ENCODE peak calls at places on chromosomes 6 and 20, in nine cellular contexts. X, W, L, R, P, A, T, I and N are unnamed samples.

GRCh38 chr6:36956111-36956820 is 1.7 kb downstream of the PI16 start:
- DNase-seq in X (no peak), W (no peak), L (no peak), R (no peak), P (no peak), A (no peak), T (peak), I (no peak), N (no peak)

GRCh38 chr6:35166160-35166919 is 25.2 kb upstream of the TCP11 start:
- DNase-seq in X (no peak), W (no peak), L (no peak), R (no peak), P (no peak), A (no peak), T (no peak), I (no peak), N (no peak)

GRCh38 chr20:31849306-31849930 is 4.0 kb upstream of the FOXS1 start:
- DNase-seq in X (no peak), W (no peak), L (no peak), R (no peak), P (no peak), A (no peak), T (no peak), I (no peak), N (no peak)

GRCh38 chr6:128572286-128572685 is 51.9 kb upstream of the PTPRK start:
- DNase-seq in X (no peak), W (no peak), L (no peak), R (no peak), P (no peak), A (no peak), T (no peak), I (no peak), N (no peak)

GRCh38 chr20:47862841-47863240 is 77.6 kb upstream of the SULF2 start:
- DNase-seq in X (no peak), W (no peak), L (no peak), R (no peak), P (no peak), A (no peak), T (no peak), I (no peak), N (no peak)

GRCh38 chr6:108436771-108437170 is 123.9 kb upstream of the FOXO3 start:
- DNase-seq in X (no peak), W (no peak), L (no peak), R (no peak), P (no peak), A (no peak), T (no peak), I (no peak), N (no peak)

GRCh38 chr6:112749673-112750072 is 402.5 kb downstream of the RFPL4B start:
- DNase-seq in X (no peak), W (no peak), L (no peak), R (no peak), P (no peak), A (no peak), T (no peak), I (no peak), N (no peak)

GRCh38 chr6:108947114-108947854 is 99.1 kb downstream of the ARMC2 start:
- DNase-seq in X (peak), W (no peak), L (no peak), R (no peak), P (peak), A (peak), T (no peak), I (no peak), N (peak)

GRCh38 chr6:142842423-142843261 is 102.3 kb downstream of the HIVEP2 start:
- DNase-seq in X (no peak), W (no peak), L (no peak), R (no peak), P (peak), A (no peak), T (no peak), I (no peak), N (peak)

GRCh38 chr20:17518339-17519052 is 12.7 kb downstream of the BFSP1 start:
- DNase-seq in X (no peak), W (no peak), L (no peak), R (no peak), P (no peak), A (no peak), T (peak), I (peak), N (no peak)

GRCh38 chr6:43798688-43799444 is 28.9 kb downstream of the VEGFA start:
- DNase-seq in X (peak), W (peak), L (peak), R (no peak), P (peak), A (peak), T (peak), I (no peak), N (peak)

GRCh38 chr6:83314693-83315092 is 116.2 kb downstream of the ME1 start:
- DNase-seq in X (no peak), W (no peak), L (no peak), R (no peak), P (no peak), A (no peak), T (no peak), I (no peak), N (no peak)

GRCh38 chr6:31115941-31116560 is 1.5 kb downstream of the PSORS1C1 start:
- DNase-seq in X (no peak), W (no peak), L (no peak), R (no peak), P (no peak), A (no peak), T (no peak), I (no peak), N (no peak)

GRCh38 chr6:31113861-31114539 is 600 bp upstream of the PSORS1C1 start:
- DNase-seq in X (peak), W (no peak), L (no peak), R (no peak), P (no peak), A (no peak), T (no peak), I (no peak), N (no peak)

GRCh38 chr6:31114540-31114876 is at the start of gene PSORS1C1:
- DNase-seq in X (peak), W (peak), L (peak), R (peak), P (peak), A (peak), T (peak), I (peak), N (peak)

GRCh38 chr6:31116661-31117385 is 2.2 kb downstream of the PSORS1C1 start:
- DNase-seq in X (no peak), W (no peak), L (no peak), R (peak), P (no peak), A (peak), T (peak), I (no peak), N (peak)

GRCh38 chr6:31114970-31115849 is 610 bp downstream of the PSORS1C1 start:
- DNase-seq in X (peak), W (no peak), L (no peak), R (no peak), P (peak), A (no peak), T (no peak), I (no peak), N (peak)
- TF ChIP-seq CTCF in X (no peak), W (peak), L (no peak), R (peak), P (peak), A (peak), T (peak), I (no peak), N (peak)

GRCh38 chr20:57570145-57570850 is 9.4 kb downstream of the PCK1 start:
- DNase-seq in X (no peak), W (no peak), L (no peak), R (no peak), P (no peak), A (no peak), T (no peak), I (no peak), N (no peak)
- H3K27ac ChIP-seq in X (no peak), W (no peak), L (peak), R (no peak), P (no peak), A (no peak), T (no peak), I (no peak), N (no peak)

GRCh38 chr20:15802020-15802419 is 771.2 kb downstream of the KIF16B start:
- DNase-seq in X (no peak), W (no peak), L (no peak), R (no peak), P (no peak), A (no peak), T (no peak), I (no peak), N (no peak)

DNA sequence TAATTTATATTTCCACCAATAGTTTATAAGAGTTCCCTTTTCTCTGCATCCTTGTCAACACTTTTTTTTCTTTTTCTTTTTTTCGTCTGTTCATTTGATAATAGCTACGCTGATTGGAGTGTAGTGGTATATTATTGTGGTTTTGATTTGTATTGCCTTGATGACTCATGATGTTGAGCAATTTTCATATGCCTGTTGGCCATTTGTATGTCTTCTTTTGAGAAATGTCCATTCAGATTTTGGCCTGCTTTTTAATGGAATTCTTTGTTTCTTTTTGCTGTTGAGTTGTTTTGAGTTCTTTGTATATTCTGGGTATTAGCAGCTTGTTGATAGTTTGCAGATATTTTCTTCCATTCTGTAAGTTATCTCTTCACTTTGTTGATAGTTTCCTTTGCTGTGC is 773.4 kb downstream of the KIF16B start:
- DNase-seq in X (no peak), W (no peak), L (no peak), R (no peak), P (no peak), A (no peak), T (no peak), I (no peak), N (peak)
- H3K4me3 ChIP-seq in X (no peak), W (no peak), L (no peak), R (no peak), P (no peak), A (no peak), T (no peak), I (no peak), N (no peak)

GRCh38 chr20:36493013-36493800 is 48.1 kb upstream of the MYL9 start:
- DNase-seq in X (no peak), W (no peak), L (no peak), R (no peak), P (peak), A (no peak), T (no peak), I (no peak), N (no peak)
- TF ChIP-seq CTCF in X (peak), W (peak), L (peak), R (peak), P (peak), A (peak), T (peak), I (peak), N (peak)

GRCh38 chr6:151023346-151023745 is 157.8 kb downstream of the MTHFD1L start:
- DNase-seq in X (no peak), W (no peak), L (no peak), R (no peak), P (no peak), A (no peak), T (no peak), I (no peak), N (no peak)

GRCh38 chr6:151026021-151026663 is 160.6 kb downstream of the MTHFD1L start:
- DNase-seq in X (no peak), W (no peak), L (no peak), R (no peak), P (no peak), A (no peak), T (no peak), I (no peak), N (no peak)

GRCh38 chr6:151025076-151025475 is 159.6 kb downstream of the MTHFD1L start:
- DNase-seq in X (no peak), W (no peak), L (no peak), R (no peak), P (no peak), A (no peak), T (no peak), I (peak), N (no peak)

GRCh38 chr6:151022492-151022891 is 157.0 kb downstream of the MTHFD1L start:
- DNase-seq in X (no peak), W (no peak), L (no peak), R (no peak), P (no peak), A (no peak), T (no peak), I (no peak), N (no peak)

DNA sequence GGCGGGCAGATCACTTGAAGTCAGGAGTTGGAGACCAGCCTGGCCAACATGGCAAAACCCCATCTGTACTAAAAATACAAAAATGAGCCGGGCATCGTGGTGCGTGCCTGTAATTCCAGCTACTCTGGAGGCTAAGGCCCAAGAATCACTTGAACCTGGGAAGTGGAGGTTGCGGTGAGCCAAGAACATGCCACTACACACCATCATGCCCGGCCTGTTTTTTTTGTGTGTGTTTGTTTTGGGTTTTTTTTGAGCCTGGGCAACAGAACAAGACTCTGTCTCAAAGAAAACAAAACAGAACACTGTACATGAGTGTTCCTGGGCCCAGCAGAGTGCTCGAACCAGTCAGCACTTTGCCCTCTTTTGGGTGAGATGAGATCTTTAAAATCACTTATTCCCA is 159.1 kb downstream of the MTHFD1L start:
- DNase-seq in X (no peak), W (no peak), L (no peak), R (no peak), P (no peak), A (no peak), T (no peak), I (no peak), N (no peak)
- H3K27ac ChIP-seq in X (no peak), W (no peak), L (no peak), R (no peak), P (peak), A (no peak), T (no peak), I (no peak), N (no peak)

DNA sequence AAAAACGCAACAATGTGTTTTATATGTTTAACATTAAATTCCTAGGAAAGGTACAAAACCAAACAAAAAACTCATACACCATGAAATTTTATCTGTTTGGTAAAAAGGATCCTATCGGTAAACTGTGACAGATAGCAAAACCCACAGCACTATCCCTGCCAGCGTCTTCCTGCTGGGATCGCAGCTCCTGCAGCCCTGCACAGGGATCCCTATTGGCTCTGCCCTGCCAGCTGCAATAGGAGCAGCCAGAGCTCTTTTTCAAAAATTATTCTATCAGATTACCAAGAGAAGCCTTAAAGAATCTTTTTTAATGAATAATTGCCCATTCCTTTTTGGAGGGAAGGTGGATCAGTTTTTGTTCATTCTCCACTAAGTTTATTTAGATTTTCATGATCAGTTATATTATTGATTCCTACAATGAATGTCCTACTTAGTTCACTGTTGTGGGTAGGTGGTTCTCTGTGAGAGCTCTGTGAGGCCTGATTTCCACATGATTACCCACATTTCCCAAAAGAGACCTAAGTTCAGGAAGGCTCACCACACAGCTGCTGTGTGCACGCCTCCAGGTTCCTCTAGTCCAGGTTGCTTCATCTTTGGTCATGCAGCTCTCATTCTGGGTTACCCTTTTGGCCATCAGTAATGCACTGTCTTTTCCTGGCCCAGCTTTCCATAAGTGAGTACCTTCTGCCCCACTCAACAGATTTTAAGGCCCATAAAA is 293.8 kb downstream of the FRK start:
- DNase-seq in X (peak), W (no peak), L (no peak), R (no peak), P (no peak), A (no peak), T (no peak), I (no peak), N (no peak)
- H3K4me3 ChIP-seq in X (no peak), W (no peak), L (no peak), R (no peak), P (no peak), A (no peak), T (no peak), I (no peak), N (no peak)